ENCODE peak calls at places on chromosomes 2 and 18, in seven cellular contexts. One of them, this sample, is unnamed.

GRCh38 chr2:6657131-6657530 is 208.6 kb downstream of the CMPK2 start:
- DNase-seq in activated naive CD4-positive, alpha-beta T cell treated with anti-CD3 and anti-CD28 coated beads for 36 hours: no peak
- DNase-seq in NCI-H1694 treated with DMSO at 0.1 percent for 48 hours: no peak
- DNase-seq in stimulated activated CD8-positive, alpha-beta memory T cell treated with anti-CD3 and anti-CD28 coated beads, Interleukin-15, amount 100 ng/mL, for 24 hours: no peak
- DNase-seq in stimulated activated CD4-positive, alpha-beta T cell treated with anti-CD3 and anti-CD28 coated beads, Interleukin-12 subunit alpha, Interleukin-12 subunit beta, amount 100 ng/mL, for 4 hours: no peak
- DNase-seq in fibroblast of the aortic adventitia: no peak
- DNase-seq in adrenal gland: no peak
- DNase-seq in this sample: no peak

GRCh38 chr2:182266909-182267308 is 159.9 kb downstream of the PDE1A start:
- DNase-seq in activated naive CD4-positive, alpha-beta T cell treated with anti-CD3 and anti-CD28 coated beads for 36 hours: no peak
- DNase-seq in NCI-H1694 treated with DMSO at 0.1 percent for 48 hours: no peak
- DNase-seq in stimulated activated CD8-positive, alpha-beta memory T cell treated with anti-CD3 and anti-CD28 coated beads, Interleukin-15, amount 100 ng/mL, for 24 hours: no peak
- DNase-seq in stimulated activated CD4-positive, alpha-beta T cell treated with anti-CD3 and anti-CD28 coated beads, Interleukin-12 subunit alpha, Interleukin-12 subunit beta, amount 100 ng/mL, for 4 hours: no peak
- DNase-seq in fibroblast of the aortic adventitia: peak
- DNase-seq in adrenal gland: no peak
- DNase-seq in this sample: no peak

GRCh38 chr2:30368258-30368657 is 78.8 kb upstream of the LCLAT1 start:
- DNase-seq in activated naive CD4-positive, alpha-beta T cell treated with anti-CD3 and anti-CD28 coated beads for 36 hours: no peak
- DNase-seq in NCI-H1694 treated with DMSO at 0.1 percent for 48 hours: no peak
- DNase-seq in stimulated activated CD8-positive, alpha-beta memory T cell treated with anti-CD3 and anti-CD28 coated beads, Interleukin-15, amount 100 ng/mL, for 24 hours: no peak
- DNase-seq in stimulated activated CD4-positive, alpha-beta T cell treated with anti-CD3 and anti-CD28 coated beads, Interleukin-12 subunit alpha, Interleukin-12 subunit beta, amount 100 ng/mL, for 4 hours: no peak
- DNase-seq in fibroblast of the aortic adventitia: peak
- DNase-seq in adrenal gland: peak
- DNase-seq in this sample: no peak

GRCh38 chr2:193520709-193521458 is 1326.2 kb upstream of the TMEFF2 start:
- DNase-seq in activated naive CD4-positive, alpha-beta T cell treated with anti-CD3 and anti-CD28 coated beads for 36 hours: no peak
- DNase-seq in NCI-H1694 treated with DMSO at 0.1 percent for 48 hours: no peak
- DNase-seq in stimulated activated CD8-positive, alpha-beta memory T cell treated with anti-CD3 and anti-CD28 coated beads, Interleukin-15, amount 100 ng/mL, for 24 hours: no peak
- DNase-seq in stimulated activated CD4-positive, alpha-beta T cell treated with anti-CD3 and anti-CD28 coated beads, Interleukin-12 subunit alpha, Interleukin-12 subunit beta, amount 100 ng/mL, for 4 hours: no peak
- DNase-seq in fibroblast of the aortic adventitia: no peak
- DNase-seq in adrenal gland: no peak
- DNase-seq in this sample: no peak

GRCh38 chr2:38301340-38301968 is 75.6 kb downstream of the ATL2 start:
- DNase-seq in activated naive CD4-positive, alpha-beta T cell treated with anti-CD3 and anti-CD28 coated beads for 36 hours: peak
- DNase-seq in NCI-H1694 treated with DMSO at 0.1 percent for 48 hours: no peak
- DNase-seq in stimulated activated CD8-positive, alpha-beta memory T cell treated with anti-CD3 and anti-CD28 coated beads, Interleukin-15, amount 100 ng/mL, for 24 hours: no peak
- DNase-seq in stimulated activated CD4-positive, alpha-beta T cell treated with anti-CD3 and anti-CD28 coated beads, Interleukin-12 subunit alpha, Interleukin-12 subunit beta, amount 100 ng/mL, for 4 hours: no peak
- DNase-seq in fibroblast of the aortic adventitia: no peak
- DNase-seq in adrenal gland: no peak
- DNase-seq in this sample: no peak

GRCh38 chr2:43818761-43819160 is 19.9 kb downstream of the ABCG5 start:
- DNase-seq in activated naive CD4-positive, alpha-beta T cell treated with anti-CD3 and anti-CD28 coated beads for 36 hours: peak
- DNase-seq in NCI-H1694 treated with DMSO at 0.1 percent for 48 hours: no peak
- DNase-seq in stimulated activated CD8-positive, alpha-beta memory T cell treated with anti-CD3 and anti-CD28 coated beads, Interleukin-15, amount 100 ng/mL, for 24 hours: no peak
- DNase-seq in stimulated activated CD4-positive, alpha-beta T cell treated with anti-CD3 and anti-CD28 coated beads, Interleukin-12 subunit alpha, Interleukin-12 subunit beta, amount 100 ng/mL, for 4 hours: no peak
- DNase-seq in fibroblast of the aortic adventitia: peak
- DNase-seq in adrenal gland: peak
- DNase-seq in this sample: peak

GRCh38 chr18:25281522-25281921 is 70.4 kb downstream of the ZNF521 start:
- DNase-seq in activated naive CD4-positive, alpha-beta T cell treated with anti-CD3 and anti-CD28 coated beads for 36 hours: no peak
- DNase-seq in NCI-H1694 treated with DMSO at 0.1 percent for 48 hours: no peak
- DNase-seq in stimulated activated CD8-positive, alpha-beta memory T cell treated with anti-CD3 and anti-CD28 coated beads, Interleukin-15, amount 100 ng/mL, for 24 hours: no peak
- DNase-seq in stimulated activated CD4-positive, alpha-beta T cell treated with anti-CD3 and anti-CD28 coated beads, Interleukin-12 subunit alpha, Interleukin-12 subunit beta, amount 100 ng/mL, for 4 hours: no peak
- DNase-seq in fibroblast of the aortic adventitia: no peak
- DNase-seq in adrenal gland: no peak
- DNase-seq in this sample: no peak

GRCh38 chr18:72376256-72376655 is 167.9 kb downstream of the CBLN2 start:
- DNase-seq in activated naive CD4-positive, alpha-beta T cell treated with anti-CD3 and anti-CD28 coated beads for 36 hours: no peak
- DNase-seq in NCI-H1694 treated with DMSO at 0.1 percent for 48 hours: no peak
- DNase-seq in stimulated activated CD8-positive, alpha-beta memory T cell treated with anti-CD3 and anti-CD28 coated beads, Interleukin-15, amount 100 ng/mL, for 24 hours: no peak
- DNase-seq in stimulated activated CD4-positive, alpha-beta T cell treated with anti-CD3 and anti-CD28 coated beads, Interleukin-12 subunit alpha, Interleukin-12 subunit beta, amount 100 ng/mL, for 4 hours: no peak
- DNase-seq in fibroblast of the aortic adventitia: no peak
- DNase-seq in adrenal gland: no peak
- DNase-seq in this sample: peak

GRCh38 chr2:158519481-158519880 is 62.7 kb downstream of the PKP4 start:
- DNase-seq in activated naive CD4-positive, alpha-beta T cell treated with anti-CD3 and anti-CD28 coated beads for 36 hours: no peak
- DNase-seq in NCI-H1694 treated with DMSO at 0.1 percent for 48 hours: no peak
- DNase-seq in stimulated activated CD8-positive, alpha-beta memory T cell treated with anti-CD3 and anti-CD28 coated beads, Interleukin-15, amount 100 ng/mL, for 24 hours: no peak
- DNase-seq in stimulated activated CD4-positive, alpha-beta T cell treated with anti-CD3 and anti-CD28 coated beads, Interleukin-12 subunit alpha, Interleukin-12 subunit beta, amount 100 ng/mL, for 4 hours: no peak
- DNase-seq in fibroblast of the aortic adventitia: peak
- DNase-seq in adrenal gland: no peak
- DNase-seq in this sample: no peak

GRCh38 chr18:54981076-54981475 is 21.8 kb upstream of the CCDC68 start:
- DNase-seq in activated naive CD4-positive, alpha-beta T cell treated with anti-CD3 and anti-CD28 coated beads for 36 hours: no peak
- DNase-seq in NCI-H1694 treated with DMSO at 0.1 percent for 48 hours: no peak
- DNase-seq in stimulated activated CD8-positive, alpha-beta memory T cell treated with anti-CD3 and anti-CD28 coated beads, Interleukin-15, amount 100 ng/mL, for 24 hours: no peak
- DNase-seq in stimulated activated CD4-positive, alpha-beta T cell treated with anti-CD3 and anti-CD28 coated beads, Interleukin-12 subunit alpha, Interleukin-12 subunit beta, amount 100 ng/mL, for 4 hours: no peak
- DNase-seq in fibroblast of the aortic adventitia: no peak
- DNase-seq in adrenal gland: no peak
- DNase-seq in this sample: no peak

GRCh38 chr2:199499005-199499404 is 41.3 kb upstream of the SATB2 start:
- DNase-seq in activated naive CD4-positive, alpha-beta T cell treated with anti-CD3 and anti-CD28 coated beads for 36 hours: no peak
- DNase-seq in NCI-H1694 treated with DMSO at 0.1 percent for 48 hours: no peak
- DNase-seq in stimulated activated CD8-positive, alpha-beta memory T cell treated with anti-CD3 and anti-CD28 coated beads, Interleukin-15, amount 100 ng/mL, for 24 hours: no peak
- DNase-seq in stimulated activated CD4-positive, alpha-beta T cell treated with anti-CD3 and anti-CD28 coated beads, Interleukin-12 subunit alpha, Interleukin-12 subunit beta, amount 100 ng/mL, for 4 hours: no peak
- DNase-seq in fibroblast of the aortic adventitia: no peak
- DNase-seq in adrenal gland: no peak
- DNase-seq in this sample: no peak

GRCh38 chr2:26492749-26493515 is 15.0 kb upstream of the OTOF start:
- DNase-seq in activated naive CD4-positive, alpha-beta T cell treated with anti-CD3 and anti-CD28 coated beads for 36 hours: no peak
- DNase-seq in NCI-H1694 treated with DMSO at 0.1 percent for 48 hours: no peak
- DNase-seq in stimulated activated CD8-positive, alpha-beta memory T cell treated with anti-CD3 and anti-CD28 coated beads, Interleukin-15, amount 100 ng/mL, for 24 hours: no peak
- DNase-seq in stimulated activated CD4-positive, alpha-beta T cell treated with anti-CD3 and anti-CD28 coated beads, Interleukin-12 subunit alpha, Interleukin-12 subunit beta, amount 100 ng/mL, for 4 hours: no peak
- DNase-seq in fibroblast of the aortic adventitia: no peak
- DNase-seq in adrenal gland: no peak
- DNase-seq in this sample: peak

GRCh38 chr2:144097440-144098225 is 422.3 kb downstream of the ZEB2 start:
- DNase-seq in activated naive CD4-positive, alpha-beta T cell treated with anti-CD3 and anti-CD28 coated beads for 36 hours: no peak
- DNase-seq in NCI-H1694 treated with DMSO at 0.1 percent for 48 hours: no peak
- DNase-seq in stimulated activated CD8-positive, alpha-beta memory T cell treated with anti-CD3 and anti-CD28 coated beads, Interleukin-15, amount 100 ng/mL, for 24 hours: no peak
- DNase-seq in stimulated activated CD4-positive, alpha-beta T cell treated with anti-CD3 and anti-CD28 coated beads, Interleukin-12 subunit alpha, Interleukin-12 subunit beta, amount 100 ng/mL, for 4 hours: no peak
- DNase-seq in fibroblast of the aortic adventitia: no peak
- DNase-seq in adrenal gland: no peak
- DNase-seq in this sample: no peak

GRCh38 chr2:241061275-241061674 is 40.8 kb downstream of the MTERF4 start:
- DNase-seq in activated naive CD4-positive, alpha-beta T cell treated with anti-CD3 and anti-CD28 coated beads for 36 hours: no peak
- DNase-seq in NCI-H1694 treated with DMSO at 0.1 percent for 48 hours: no peak
- DNase-seq in stimulated activated CD8-positive, alpha-beta memory T cell treated with anti-CD3 and anti-CD28 coated beads, Interleukin-15, amount 100 ng/mL, for 24 hours: no peak
- DNase-seq in stimulated activated CD4-positive, alpha-beta T cell treated with anti-CD3 and anti-CD28 coated beads, Interleukin-12 subunit alpha, Interleukin-12 subunit beta, amount 100 ng/mL, for 4 hours: no peak
- DNase-seq in fibroblast of the aortic adventitia: peak
- DNase-seq in adrenal gland: peak
- DNase-seq in this sample: peak

GRCh38 chr18:25805323-25805722 is 285.1 kb downstream of the SS18 start:
- DNase-seq in activated naive CD4-positive, alpha-beta T cell treated with anti-CD3 and anti-CD28 coated beads for 36 hours: no peak
- DNase-seq in NCI-H1694 treated with DMSO at 0.1 percent for 48 hours: no peak
- DNase-seq in stimulated activated CD8-positive, alpha-beta memory T cell treated with anti-CD3 and anti-CD28 coated beads, Interleukin-15, amount 100 ng/mL, for 24 hours: no peak
- DNase-seq in stimulated activated CD4-positive, alpha-beta T cell treated with anti-CD3 and anti-CD28 coated beads, Interleukin-12 subunit alpha, Interleukin-12 subunit beta, amount 100 ng/mL, for 4 hours: no peak
- DNase-seq in fibroblast of the aortic adventitia: peak
- DNase-seq in adrenal gland: peak
- DNase-seq in this sample: peak

GRCh38 chr2:239455436-239456203 is 54.8 kb upstream of the HDAC4 start:
- DNase-seq in activated naive CD4-positive, alpha-beta T cell treated with anti-CD3 and anti-CD28 coated beads for 36 hours: no peak
- DNase-seq in NCI-H1694 treated with DMSO at 0.1 percent for 48 hours: no peak
- DNase-seq in stimulated activated CD8-positive, alpha-beta memory T cell treated with anti-CD3 and anti-CD28 coated beads, Interleukin-15, amount 100 ng/mL, for 24 hours: no peak
- DNase-seq in stimulated activated CD4-positive, alpha-beta T cell treated with anti-CD3 and anti-CD28 coated beads, Interleukin-12 subunit alpha, Interleukin-12 subunit beta, amount 100 ng/mL, for 4 hours: no peak
- DNase-seq in fibroblast of the aortic adventitia: no peak
- DNase-seq in adrenal gland: peak
- DNase-seq in this sample: no peak